ENCODE peak calls at places on chromosomes 12 and 14, in four cellular contexts. W, N, F and Y are unnamed samples.

GRCh38 chr14:48580692-48581091 is 905.3 kb upstream of the MDGA2 start:
- DNase-seq in W (no peak), N (no peak), F (no peak), Y (no peak)

GRCh38 chr12:47188576-47189441 is 109.0 kb upstream of the AMIGO2 start:
- DNase-seq in W (no peak), N (no peak), F (peak), Y (peak)

GRCh38 chr12:121893901-121894540 is 5.4 kb downstream of the PSMD9 start:
- DNase-seq in W (no peak), N (no peak), F (peak), Y (peak)

GRCh38 chr14:100109594-100109955 is 44.4 kb downstream of the EVL start:
- DNase-seq in W (no peak), N (no peak), F (no peak), Y (no peak)

GRCh38 chr12:7667025-7667575 is 1.4 kb upstream of the APOBEC1 start:
- DNase-seq in W (no peak), N (no peak), F (peak), Y (peak)

GRCh38 chr14:81946808-81947798 is 413.4 kb upstream of the SEL1L start:
- DNase-seq in W (no peak), N (no peak), F (no peak), Y (peak)

GRCh38 chr12:48865441-48866290 is at the start of gene RND1:
- DNase-seq in W (peak), N (peak), F (peak), Y (peak)

GRCh38 chr12:30529489-30530269 is 166.0 kb downstream of the IPO8 start:
- DNase-seq in W (no peak), N (no peak), F (no peak), Y (no peak)

GRCh38 chr12:112676526-112676925 is 115.0 kb upstream of the RPH3A start:
- DNase-seq in W (no peak), N (no peak), F (no peak), Y (no peak)

GRCh38 chr12:89345830-89346740 is 6.2 kb downstream of the DUSP6 start:
- DNase-seq in W (peak), N (no peak), F (peak), Y (peak)

GRCh38 chr12:2944401-2945047 is 14.7 kb upstream of the TEAD4 start:
- DNase-seq in W (peak), N (no peak), F (no peak), Y (no peak)

GRCh38 chr14:83120187-83120586 is 1586.5 kb upstream of the SEL1L start:
- DNase-seq in W (no peak), N (no peak), F (no peak), Y (no peak)

GRCh38 chr14:24253936-24254335 is 9.0 kb downstream of the TGM1 start:
- DNase-seq in W (no peak), N (no peak), F (no peak), Y (no peak)

GRCh38 chr12:97751704-97752103 is 289.1 kb downstream of the RMST start:
- DNase-seq in W (no peak), N (no peak), F (no peak), Y (no peak)

GRCh38 chr12:108637631-108638030 is 3.9 kb upstream of the SELPLG start:
- DNase-seq in W (no peak), N (no peak), F (no peak), Y (no peak)